ENCODE peak calls at places on chromosomes 16 and 17, in seven cellular contexts. L, F, J, X, M, B and H are unnamed samples. For H3K9me3 and H3K4me1, the result is how much of the 10 kb centered on the place peaks cover.

GRCh38 chr16:788399-789126 is at the start of gene CHTF18:
- DNase-seq in J (peak), B (peak), L (no peak), X (peak), M (peak), F (peak), H (peak)

GRCh38 chr16:89484923-89485679 is 5.3 kb downstream of the ANKRD11 start:
- DNase-seq in F (no peak), M (no peak), X (peak), B (no peak), L (no peak), J (no peak), H (peak)

GRCh38 chr16:27067138-27067537 is 411 bp downstream of the C16orf82 start:
- DNase-seq in L (no peak), B (no peak), M (no peak), X (no peak), F (peak), J (no peak), H (no peak)

GRCh38 chr17:11986939-11987329 is 10.3 kb downstream of the ZNF18 start:
- DNase-seq in B (no peak), J (no peak), M (no peak), F (peak), X (no peak), L (no peak), H (no peak)

GRCh38 chr17:8925141-8925540 is 40.4 kb downstream of the PIK3R5 start:
- DNase-seq in F (no peak), M (no peak), L (no peak), X (no peak), B (no peak), J (no peak), H (no peak)

GRCh38 chr17:49990921-49991320 is 4.1 kb downstream of the DLX3 start:
- DNase-seq in J (no peak), F (no peak), L (no peak), X (no peak), M (no peak), B (peak), H (no peak)

GRCh38 chr17:2406271-2406902 is 5.5 kb upstream of the MNT start:
- DNase-seq in B (peak), M (no peak), L (no peak), X (no peak), F (peak), J (peak), H (no peak)

GRCh38 chr17:43655702-43656275 is 5.9 kb downstream of the MEOX1 start:
- DNase-seq in B (no peak), L (no peak), M (no peak), J (no peak), X (no peak), F (no peak), H (no peak)

GRCh38 chr16:77585852-77586251 is 136.5 kb upstream of the NUDT7 start:
- DNase-seq in M (no peak), X (no peak), J (no peak), L (no peak), B (no peak), F (no peak), H (no peak)

GRCh38 chr17:4554997-4555799 is at the start of gene MYBBP1A:
- DNase-seq in J (peak), X (peak), F (peak), B (peak), L (peak), M (peak), H (peak)

GRCh38 chr16:15843635-15844279 is 13.1 kb downstream of the MYH11 start:
- DNase-seq in B (peak), L (no peak), X (no peak), J (no peak), M (no peak), F (no peak), H (no peak)
- H3K27ac ChIP-seq in B (peak), L (no peak), X (no peak), J (peak), M (no peak), F (no peak), H (no peak)

GRCh38 chr16:35195173-35195863 is 1735.9 kb downstream of the TP53TG3F start:
- DNase-seq in B (no peak), X (no peak), L (no peak), M (no peak), J (no peak), F (no peak), H (no peak)

GRCh38 chr16:35195864-35196216 is 1736.4 kb downstream of the TP53TG3F start:
- DNase-seq in X (no peak), L (no peak), B (no peak), M (no peak), F (no peak), J (no peak), H (no peak)

GRCh38 chr16:35193956-35194355 is 1734.5 kb downstream of the TP53TG3F start:
- DNase-seq in F (no peak), M (no peak), X (no peak), L (no peak), B (no peak), J (no peak), H (no peak)

GRCh38 chr16:35194681-35195080 is 1735.3 kb downstream of the TP53TG3F start:
- DNase-seq in X (no peak), F (no peak), J (no peak), M (no peak), L (no peak), B (no peak), H (no peak)

DNA sequence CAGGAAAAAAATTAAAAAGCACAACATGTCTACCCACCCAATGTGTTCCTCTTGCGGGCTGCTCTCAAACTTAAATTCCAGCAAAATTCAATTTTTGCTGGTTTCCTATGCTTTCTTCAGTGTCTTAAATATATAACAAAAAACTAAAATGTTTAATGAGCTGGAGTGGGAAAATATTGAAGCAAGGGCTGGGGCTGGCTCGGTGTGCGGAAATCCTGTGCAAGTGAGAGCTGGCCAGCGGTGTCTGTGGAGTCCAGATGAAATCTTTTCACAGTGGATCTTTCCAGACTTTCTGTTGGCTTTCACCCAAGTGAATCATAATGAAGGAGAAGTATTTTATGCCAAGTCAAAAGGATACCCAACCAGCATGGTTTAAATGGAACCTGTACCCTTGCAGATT is 1733.6 kb downstream of the TP53TG3F start:
- DNase-seq in M (no peak), F (no peak), X (no peak), J (no peak), L (no peak), B (no peak), H (no peak)
- H3K9me3 ChIP-seq in M (under half), F (under half), X (under half), J (under half), L (under half), B (under half), H (under half)

DNA sequence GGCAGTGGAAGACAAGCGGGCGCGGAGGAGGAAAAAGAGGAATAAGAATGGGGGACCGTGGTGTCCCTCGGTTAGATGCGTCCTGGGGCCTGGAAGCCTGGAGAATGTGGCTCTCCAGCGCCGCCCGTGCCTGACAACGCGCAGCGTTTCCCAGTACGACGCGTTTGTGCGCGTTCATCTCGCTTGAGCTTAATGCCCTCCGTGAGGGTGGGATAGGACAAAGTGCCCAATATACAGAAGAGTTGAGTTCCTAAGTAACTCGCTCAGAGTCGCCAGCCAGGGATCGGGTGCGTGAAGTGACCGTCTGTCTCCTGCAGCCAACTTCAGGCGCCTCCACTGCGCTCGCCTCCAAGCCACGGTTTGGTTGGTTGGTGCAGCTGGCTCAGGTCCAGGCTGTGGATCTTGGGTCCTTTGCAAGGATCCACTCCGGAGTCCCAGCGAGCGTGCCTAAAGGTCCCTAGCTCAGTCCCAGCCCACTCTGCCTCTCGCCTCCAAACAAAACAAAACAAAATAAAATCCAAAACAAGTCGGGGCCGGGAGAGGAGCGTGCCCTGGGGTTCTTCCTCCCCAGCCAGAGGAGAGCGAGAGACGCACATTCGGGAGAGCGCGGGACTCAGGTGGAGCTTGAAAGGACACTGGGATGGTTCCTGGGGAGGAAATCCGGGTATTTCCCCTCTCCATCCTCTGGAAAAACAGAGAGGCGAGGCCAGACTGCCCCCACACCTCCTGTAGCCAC is 951 bp downstream of the GALR2 start:
- DNase-seq in X (peak), M (no peak), F (peak), B (no peak), J (no peak), L (no peak), H (no peak)
- H3K4me1 ChIP-seq in X (under half), M (under half), F (half or more), B (under half), J (half or more), L (under half), H (under half)

GRCh38 chr17:38752119-38752929 is at the start of gene PSMB3:
- DNase-seq in J (peak), L (peak), B (peak), F (peak), M (peak), X (peak), H (peak)
- H3K27ac ChIP-seq in J (peak), L (peak), B (peak), F (no peak), M (peak), X (peak), H (peak)

GRCh38 chr16:71449020-71449419 is 7.2 kb upstream of the TLE7 start:
- DNase-seq in B (no peak), F (no peak), X (no peak), J (no peak), M (no peak), L (no peak), H (no peak)
- H3K9me3 ChIP-seq in B (half or more), F (under half), X (half or more), J (under half), M (half or more), L (under half), H (half or more)